ENCODE peak calls at places on chromosomes 5 and 9, in five cellular contexts. A is stimulated activated CD4-positive, alpha-beta T cell treated with anti-CD3 and anti-CD28 coated beads, Interleukin-1b, Interleukin-23, amount 100 ng/mL, for 24 hours; C is SJSA1; H is fibroblast of the conjunctiva; M is NAMALWA. X is an unnamed sample.

GRCh38 chr9:135330307-135330631 is 149.3 kb upstream of the PPP1R26 start:
- DNase-seq in A (no peak), C (peak), H (no peak), M (no peak), X (no peak)

GRCh38 chr9:114280636-114281315 is 42.1 kb upstream of the ORM1 start:
- DNase-seq in A (no peak), C (peak), H (no peak), M (no peak), X (no peak)

GRCh38 chr5:150762216-150762615 is 3.4 kb upstream of the DCTN4 start:
- DNase-seq in A (no peak), C (no peak), H (no peak), M (no peak), X (peak)

GRCh38 chr9:89339807-89340206 is 21.5 kb downstream of the SECISBP2 start:
- DNase-seq in A (no peak), C (no peak), H (no peak), M (no peak), X (no peak)

GRCh38 chr9:136543280-136543679 is 2.6 kb downstream of the NOTCH1 start:
- DNase-seq in A (no peak), C (no peak), H (no peak), M (no peak), X (no peak)

GRCh38 chr5:54551906-54552305 is 34.3 kb downstream of the SNX18 start:
- DNase-seq in A (no peak), C (no peak), H (no peak), M (no peak), X (no peak)

GRCh38 chr9:2271426-2271825 is 256.3 kb downstream of the SMARCA2 start:
- DNase-seq in A (no peak), C (no peak), H (no peak), M (peak), X (peak)

GRCh38 chr9:112097712-112098688 is 77.1 kb downstream of the SUSD1 start:
- DNase-seq in A (peak), C (peak), H (peak), M (peak), X (peak)

GRCh38 chr9:90099262-90099982 is 494.6 kb downstream of the GADD45G start:
- DNase-seq in A (no peak), C (no peak), H (no peak), M (peak), X (no peak)

GRCh38 chr9:70578720-70579119 is 164.3 kb upstream of the KLF9 start:
- DNase-seq in A (no peak), C (no peak), H (no peak), M (peak), X (no peak)

GRCh38 chr5:76946090-76946489 is 6.8 kb upstream of the CRHBP start:
- DNase-seq in A (no peak), C (no peak), H (no peak), M (no peak), X (no peak)

GRCh38 chr9:128771094-128771721 is 519 bp downstream of the ZER1 start:
- DNase-seq in A (peak), C (no peak), H (no peak), M (peak), X (no peak)

GRCh38 chr9:110029422-110029814 is 178.5 kb downstream of the C9orf152 start:
- DNase-seq in A (no peak), C (no peak), H (peak), M (no peak), X (peak)

GRCh38 chr5:125056641-125057345 is 310.4 kb upstream of the ZNF608 start:
- DNase-seq in A (no peak), C (no peak), H (no peak), M (peak), X (no peak)

GRCh38 chr5:74643160-74643562 is 2.6 kb upstream of the ENC1 start:
- DNase-seq in A (no peak), C (peak), H (no peak), M (no peak), X (peak)

GRCh38 chr9:121731919-121732318 is 80.5 kb downstream of the DAB2IP start:
- DNase-seq in A (no peak), C (no peak), H (no peak), M (no peak), X (no peak)

GRCh38 chr5:142012186-142012785 is 541 bp downstream of the GNPDA1 start:
- DNase-seq in A (peak), C (no peak), H (no peak), M (peak), X (peak)

GRCh38 chr9:114078781-114079156 is 669 bp upstream of the AMBP start:
- DNase-seq in A (no peak), C (no peak), H (no peak), M (no peak), X (no peak)

GRCh38 chr5:165673499-165673898 is 2168.1 kb downstream of the MAT2B start:
- DNase-seq in A (no peak), C (no peak), H (no peak), M (no peak), X (no peak)

GRCh38 chr5:126369995-126370731 is 53.0 kb upstream of the GRAMD2B start:
- DNase-seq in A (no peak), C (no peak), H (no peak), M (no peak), X (no peak)

GRCh38 chr5:159092288-159092687 is 7.4 kb downstream of the EBF1 start:
- DNase-seq in A (no peak), C (no peak), H (no peak), M (no peak), X (no peak)

GRCh38 chr5:133250527-133250926 is 198.7 kb downstream of the HSPA4 start:
- DNase-seq in A (no peak), C (no peak), H (no peak), M (no peak), X (no peak)

GRCh38 chr9:93670208-93671029 is 94.0 kb downstream of the PHF2 start:
- DNase-seq in A (no peak), C (peak), H (no peak), M (peak), X (peak)

GRCh38 chr9:105421154-105421553 is 26.7 kb upstream of the FSD1L start:
- DNase-seq in A (no peak), C (no peak), H (no peak), M (no peak), X (no peak)

GRCh38 chr5:133244242-133244641 is 192.4 kb downstream of the HSPA4 start:
- DNase-seq in A (no peak), C (no peak), H (no peak), M (peak), X (no peak)

GRCh38 chr9:119289740-119290139 is 79.5 kb downstream of the BRINP1 start:
- DNase-seq in A (no peak), C (no peak), H (peak), M (peak), X (peak)

GRCh38 chr5:35443803-35444595 is 173.7 kb upstream of the SPEF2 start:
- DNase-seq in A (no peak), C (no peak), H (no peak), M (peak), X (no peak)

GRCh38 chr5:172283020-172283861 is at the start of gene UBTD2:
- DNase-seq in A (peak), C (peak), H (peak), M (peak), X (peak)

GRCh38 chr5:73615085-73615484 is 10.9 kb upstream of the ARHGEF28 start:
- DNase-seq in A (no peak), C (no peak), H (no peak), M (no peak), X (peak)

GRCh38 chr5:112373888-112374287 is 45.2 kb downstream of the EPB41L4A start:
- DNase-seq in A (no peak), C (no peak), H (no peak), M (no peak), X (no peak)

GRCh38 chr5:66207800-66208561 is 63.9 kb downstream of the SREK1 start:
- DNase-seq in A (no peak), C (no peak), H (no peak), M (no peak), X (peak)

GRCh38 chr5:59035681-59036080 is 452.8 kb downstream of the RAB3C start:
- DNase-seq in A (no peak), C (no peak), H (no peak), M (no peak), X (no peak)

GRCh38 chr5:113434889-113435288 is at the start of gene TSSK1B:
- DNase-seq in A (no peak), C (no peak), H (no peak), M (no peak), X (no peak)

GRCh38 chr5:80168388-80169028 is 87.3 kb downstream of the SERINC5 start:
- DNase-seq in A (no peak), C (no peak), H (no peak), M (no peak), X (no peak)